ENCODE peak calls at places on chromosomes 7 and 10, in five cellular contexts. One of them, this sample, is unnamed. For H3K4me1, the result is how much of the 10 kb centered on the place peaks cover.

GRCh38 chr7:47945261-47946015 is 2.8 kb downstream of the PKD1L1 start:
- DNase-seq in endodermal cell: peak
- DNase-seq in SK-N-SH: peak
- DNase-seq in stomach: peak
- DNase-seq in PC-9: peak
- DNase-seq in this sample: peak

GRCh38 chr10:1201010-1201807 is 145.0 kb downstream of the WDR37 start:
- DNase-seq in endodermal cell: no peak
- DNase-seq in SK-N-SH: no peak
- DNase-seq in stomach: no peak
- DNase-seq in PC-9: no peak
- DNase-seq in this sample: no peak

GRCh38 chr10:95459446-95459845 is 101.7 kb downstream of the SORBS1 start:
- DNase-seq in endodermal cell: no peak
- DNase-seq in SK-N-SH: no peak
- DNase-seq in stomach: no peak
- DNase-seq in PC-9: no peak
- DNase-seq in this sample: no peak

GRCh38 chr7:142620375-142620774 is 128.9 kb upstream of the PRSS1 start:
- DNase-seq in endodermal cell: no peak
- DNase-seq in SK-N-SH: no peak
- DNase-seq in stomach: no peak
- DNase-seq in PC-9: no peak
- DNase-seq in this sample: no peak

GRCh38 chr10:71882813-71883746 is 32.0 kb upstream of the PSAP start:
- DNase-seq in endodermal cell: no peak
- DNase-seq in SK-N-SH: no peak
- DNase-seq in stomach: no peak
- DNase-seq in PC-9: no peak
- DNase-seq in this sample: no peak

GRCh38 chr7:141701489-141702046 is 398 bp downstream of the DENND11 start:
- DNase-seq in endodermal cell: peak
- DNase-seq in SK-N-SH: peak
- DNase-seq in stomach: peak
- DNase-seq in PC-9: no peak
- DNase-seq in this sample: peak

GRCh38 chr7:156662269-156662668 is 21.7 kb downstream of the RNF32 start:
- DNase-seq in endodermal cell: no peak
- DNase-seq in SK-N-SH: no peak
- DNase-seq in stomach: no peak
- DNase-seq in PC-9: no peak
- DNase-seq in this sample: no peak

GRCh38 chr7:27586825-27587224 is 75.9 kb downstream of the HIBADH start:
- DNase-seq in endodermal cell: peak
- DNase-seq in SK-N-SH: peak
- DNase-seq in stomach: no peak
- DNase-seq in PC-9: no peak
- DNase-seq in this sample: peak

GRCh38 chr7:134865001-134865845 is 85.8 kb downstream of the CALD1 start:
- DNase-seq in endodermal cell: peak
- DNase-seq in SK-N-SH: no peak
- DNase-seq in stomach: no peak
- DNase-seq in PC-9: no peak
- DNase-seq in this sample: no peak

GRCh38 chr10:106711313-106711906 is 453.1 kb downstream of the SORCS1 start:
- DNase-seq in endodermal cell: peak
- DNase-seq in SK-N-SH: peak
- DNase-seq in stomach: peak
- DNase-seq in PC-9: no peak
- DNase-seq in this sample: peak

GRCh38 chr7:100190059-100190711 is 12.5 kb downstream of the STAG3 start:
- DNase-seq in endodermal cell: no peak
- DNase-seq in SK-N-SH: peak
- DNase-seq in stomach: no peak
- DNase-seq in PC-9: no peak
- DNase-seq in this sample: no peak

GRCh38 chr7:22647451-22648257 is 79.3 kb upstream of the IL6 start:
- DNase-seq in endodermal cell: no peak
- DNase-seq in SK-N-SH: no peak
- DNase-seq in stomach: no peak
- DNase-seq in PC-9: peak
- DNase-seq in this sample: no peak

GRCh38 chr10:100985336-100985735 is 2.0 kb downstream of the MRPL43 start:
- DNase-seq in endodermal cell: no peak
- DNase-seq in SK-N-SH: no peak
- DNase-seq in stomach: no peak
- DNase-seq in PC-9: no peak
- DNase-seq in this sample: no peak

GRCh38 chr7:11833431-11833830 is 1.4 kb upstream of the THSD7A start:
- DNase-seq in endodermal cell: peak
- DNase-seq in SK-N-SH: peak
- DNase-seq in stomach: no peak
- DNase-seq in PC-9: no peak
- DNase-seq in this sample: no peak

GRCh38 chr7:64625114-64626082 is 40.5 kb upstream of the ZNF107 start:
- DNase-seq in endodermal cell: no peak
- DNase-seq in SK-N-SH: peak
- DNase-seq in stomach: no peak
- DNase-seq in PC-9: no peak
- DNase-seq in this sample: no peak

GRCh38 chr10:118844731-118845573 is 90.2 kb upstream of the CACUL1 start:
- DNase-seq in endodermal cell: peak
- DNase-seq in SK-N-SH: no peak
- DNase-seq in stomach: no peak
- DNase-seq in PC-9: peak
- DNase-seq in this sample: no peak

GRCh38 chr7:32447218-32447617 is 43.0 kb downstream of the LSM5 start:
- DNase-seq in endodermal cell: peak
- DNase-seq in SK-N-SH: no peak
- DNase-seq in stomach: no peak
- DNase-seq in PC-9: no peak
- DNase-seq in this sample: no peak

GRCh38 chr7:3691478-3692151 is 390.6 kb downstream of the SDK1 start:
- DNase-seq in endodermal cell: no peak
- DNase-seq in SK-N-SH: no peak
- DNase-seq in stomach: no peak
- DNase-seq in PC-9: no peak
- DNase-seq in this sample: no peak

GRCh38 chr7:112897839-112898431 is 107.7 kb upstream of the TMEM168 start:
- DNase-seq in endodermal cell: peak
- DNase-seq in SK-N-SH: no peak
- DNase-seq in stomach: no peak
- DNase-seq in PC-9: no peak
- DNase-seq in this sample: no peak

GRCh38 chr10:58715056-58715455 is 202.4 kb downstream of the BICC1 start:
- DNase-seq in endodermal cell: no peak
- DNase-seq in SK-N-SH: no peak
- DNase-seq in stomach: no peak
- DNase-seq in PC-9: no peak
- DNase-seq in this sample: no peak

GRCh38 chr7:149302222-149302621 is 40.2 kb downstream of the ZNF783 start:
- DNase-seq in endodermal cell: no peak
- DNase-seq in SK-N-SH: peak
- DNase-seq in stomach: no peak
- DNase-seq in PC-9: no peak
- DNase-seq in this sample: no peak

GRCh38 chr10:35641430-35642015 is 573 bp downstream of the FZD8 start:
- DNase-seq in endodermal cell: no peak
- DNase-seq in SK-N-SH: peak
- DNase-seq in stomach: peak
- DNase-seq in PC-9: no peak
- DNase-seq in this sample: no peak

GRCh38 chr7:47956220-47956619 is 8.0 kb upstream of the PKD1L1 start:
- DNase-seq in endodermal cell: peak
- DNase-seq in SK-N-SH: no peak
- DNase-seq in stomach: no peak
- DNase-seq in PC-9: no peak
- DNase-seq in this sample: no peak

GRCh38 chr10:3874988-3875841 is 90.2 kb upstream of the KLF6 start:
- DNase-seq in endodermal cell: peak
- DNase-seq in SK-N-SH: no peak
- DNase-seq in stomach: no peak
- DNase-seq in PC-9: no peak
- DNase-seq in this sample: peak

GRCh38 chr7:42967391-42967790 is 35.2 kb downstream of the MRPL32 start:
- DNase-seq in endodermal cell: no peak
- DNase-seq in SK-N-SH: no peak
- DNase-seq in stomach: no peak
- DNase-seq in PC-9: no peak
- DNase-seq in this sample: no peak

GRCh38 chr10:132376394-132376851 is 20.6 kb upstream of the PWWP2B start:
- DNase-seq in endodermal cell: peak
- DNase-seq in SK-N-SH: no peak
- DNase-seq in stomach: no peak
- DNase-seq in PC-9: no peak
- DNase-seq in this sample: no peak

GRCh38 chr7:130908345-130909160 is 174.5 kb upstream of the KLF14 start:
- DNase-seq in endodermal cell: no peak
- DNase-seq in SK-N-SH: no peak
- DNase-seq in stomach: no peak
- DNase-seq in PC-9: no peak
- DNase-seq in this sample: no peak

GRCh38 chr10:14736600-14737081 is 38.1 kb downstream of the FAM107B start:
- DNase-seq in endodermal cell: peak
- DNase-seq in SK-N-SH: no peak
- DNase-seq in stomach: no peak
- DNase-seq in PC-9: no peak
- DNase-seq in this sample: no peak
- H3K4me1 ChIP-seq in endodermal cell: under half
- H3K4me1 ChIP-seq in SK-N-SH: under half
- H3K4me1 ChIP-seq in stomach: under half
- H3K4me1 ChIP-seq in PC-9: under half
- H3K4me1 ChIP-seq in this sample: under half

GRCh38 chr7:121081327-121081936 is 92.9 kb downstream of the CPED1 start:
- DNase-seq in endodermal cell: no peak
- DNase-seq in SK-N-SH: peak
- DNase-seq in stomach: no peak
- DNase-seq in PC-9: peak
- DNase-seq in this sample: no peak

GRCh38 chr7:121083790-121084251 is 95.3 kb downstream of the CPED1 start:
- DNase-seq in endodermal cell: no peak
- DNase-seq in SK-N-SH: no peak
- DNase-seq in stomach: no peak
- DNase-seq in PC-9: peak
- DNase-seq in this sample: no peak

GRCh38 chr7:121080913-121081326 is 92.4 kb downstream of the CPED1 start:
- DNase-seq in endodermal cell: no peak
- DNase-seq in SK-N-SH: no peak
- DNase-seq in stomach: no peak
- DNase-seq in PC-9: no peak
- DNase-seq in this sample: no peak

GRCh38 chr7:121083138-121083789 is 94.8 kb downstream of the CPED1 start:
- DNase-seq in endodermal cell: no peak
- DNase-seq in SK-N-SH: no peak
- DNase-seq in stomach: no peak
- DNase-seq in PC-9: peak
- DNase-seq in this sample: no peak

DNA sequence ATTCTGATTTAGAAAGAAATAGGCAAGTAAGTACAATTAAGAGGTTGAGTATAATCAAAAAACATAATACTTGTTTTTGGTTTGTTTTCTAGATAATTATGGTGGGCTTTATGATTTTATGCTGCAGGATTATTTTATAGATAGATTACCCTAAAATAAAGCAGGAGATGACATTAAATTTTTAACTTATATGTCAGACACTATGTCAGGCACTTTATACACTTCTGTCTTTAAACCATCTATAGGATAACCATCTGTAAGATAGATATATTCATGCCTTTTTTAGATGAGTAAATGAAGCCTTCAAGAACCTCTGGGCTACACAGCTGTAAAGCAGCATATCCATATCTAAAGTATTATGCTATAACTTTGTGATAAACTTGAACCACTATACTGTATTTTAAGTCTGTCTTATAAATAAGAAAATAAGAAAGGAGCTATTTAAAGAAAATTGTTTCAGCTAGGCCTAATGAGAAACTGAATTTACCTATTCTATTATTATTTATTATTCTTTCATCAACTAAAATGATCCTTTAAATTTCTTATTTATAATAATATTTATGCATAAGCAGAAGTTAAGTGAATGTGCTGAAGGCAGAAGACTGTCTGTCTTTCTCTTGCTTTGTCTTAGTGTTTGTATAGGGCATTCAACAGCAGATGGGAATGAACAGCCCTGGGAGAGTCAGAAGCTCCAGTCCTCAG is 94.0 kb downstream of the CPED1 start:
- DNase-seq in endodermal cell: no peak
- DNase-seq in SK-N-SH: no peak
- DNase-seq in stomach: no peak
- DNase-seq in PC-9: no peak
- DNase-seq in this sample: no peak
- H3K4me1 ChIP-seq in endodermal cell: under half
- H3K4me1 ChIP-seq in SK-N-SH: under half
- H3K4me1 ChIP-seq in stomach: under half
- H3K4me1 ChIP-seq in PC-9: under half
- H3K4me1 ChIP-seq in this sample: under half

GRCh38 chr7:7566651-7567611 is at the start of gene MIOS:
- DNase-seq in endodermal cell: peak
- DNase-seq in SK-N-SH: peak
- DNase-seq in stomach: peak
- DNase-seq in PC-9: peak
- DNase-seq in this sample: peak
- H3K4me1 ChIP-seq in endodermal cell: under half
- H3K4me1 ChIP-seq in SK-N-SH: under half
- H3K4me1 ChIP-seq in stomach: half or more
- H3K4me1 ChIP-seq in PC-9: half or more
- H3K4me1 ChIP-seq in this sample: under half

DNA sequence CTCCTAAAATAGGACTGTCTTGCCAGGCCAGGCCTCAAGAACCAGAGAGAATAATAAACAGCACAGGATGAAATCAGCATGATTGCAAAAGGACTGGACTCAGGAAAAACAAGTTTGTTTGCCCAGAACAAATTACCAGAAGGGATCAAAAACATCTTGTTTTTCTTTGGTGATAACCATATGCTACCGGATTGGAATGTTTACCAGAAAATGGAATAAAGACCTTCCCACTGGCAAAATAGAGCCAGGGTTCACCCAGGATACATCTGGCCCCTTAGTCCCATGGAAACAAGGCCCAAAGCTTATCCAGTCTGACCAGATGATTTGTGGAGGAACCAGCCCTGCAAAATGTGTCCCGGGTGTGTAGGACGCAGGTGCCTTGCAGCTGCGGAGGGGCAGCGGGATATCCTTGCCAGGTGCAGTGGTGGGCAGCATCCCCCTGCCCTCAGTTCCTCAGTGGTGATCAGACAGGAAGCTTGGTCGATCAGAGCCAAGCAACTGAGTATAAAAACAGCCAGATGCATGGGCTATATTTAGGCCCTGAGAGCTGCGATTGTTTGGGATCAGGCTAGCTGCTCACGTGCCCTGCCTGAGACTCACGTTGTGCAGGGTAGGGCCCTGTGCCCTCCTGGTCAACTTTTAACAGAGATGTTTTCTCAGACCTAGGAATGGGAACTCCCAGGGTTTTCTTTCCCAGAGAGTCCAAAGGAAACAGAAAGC is 4.6 kb upstream of the ZNF22 start:
- DNase-seq in endodermal cell: peak
- DNase-seq in SK-N-SH: no peak
- DNase-seq in stomach: peak
- DNase-seq in PC-9: peak
- DNase-seq in this sample: no peak
- H3K4me1 ChIP-seq in endodermal cell: under half
- H3K4me1 ChIP-seq in SK-N-SH: under half
- H3K4me1 ChIP-seq in stomach: half or more
- H3K4me1 ChIP-seq in PC-9: half or more
- H3K4me1 ChIP-seq in this sample: under half

GRCh38 chr10:113693348-113693747 is 13.6 kb downstream of the CASP7 start:
- DNase-seq in endodermal cell: no peak
- DNase-seq in SK-N-SH: no peak
- DNase-seq in stomach: no peak
- DNase-seq in PC-9: no peak
- DNase-seq in this sample: no peak
- H3K4me1 ChIP-seq in endodermal cell: under half
- H3K4me1 ChIP-seq in SK-N-SH: under half
- H3K4me1 ChIP-seq in stomach: under half
- H3K4me1 ChIP-seq in PC-9: under half
- H3K4me1 ChIP-seq in this sample: under half

This sample was measured in transverse colon.